ENCODE peak calls at places on chromosomes 16 and 17, in eight cellular contexts. N is cardiac muscle cell, W is IMR-90, M is astrocyte of the spinal cord, P is lower leg skin, K is A549, Z is astrocyte, U is cardiac fibroblast. B is an unnamed sample.

GRCh38 chr17:43900858-43901754 is 6.2 kb downstream of the MPP2 start:
- DNase-seq in N (no peak), W (no peak), M (no peak), P (no peak), K (peak), Z (no peak), U (no peak), B (no peak)

GRCh38 chr16:69444873-69445517 is 20.6 kb downstream of the CYB5B start:
- DNase-seq in N (peak), W (peak), M (peak), P (no peak), K (no peak), Z (no peak), U (peak), B (peak)

GRCh38 chr16:57446530-57447141 is 549 bp downstream of the CIAPIN1 start:
- DNase-seq in N (peak), W (peak), M (peak), P (peak), K (peak), Z (peak), U (peak), B (peak)

GRCh38 chr17:60398227-60398959 is 6.5 kb upstream of the USP32 start:
- DNase-seq in N (no peak), W (no peak), M (no peak), P (no peak), K (no peak), Z (no peak), U (no peak), B (no peak)

GRCh38 chr17:39171933-39172332 is 6.0 kb upstream of the ARL5C start:
- DNase-seq in N (no peak), W (no peak), M (no peak), P (no peak), K (no peak), Z (no peak), U (no peak), B (no peak)

GRCh38 chr17:79408251-79408650 is 202.6 kb downstream of the RBFOX3 start:
- DNase-seq in N (no peak), W (no peak), M (no peak), P (no peak), K (no peak), Z (no peak), U (no peak), B (no peak)

GRCh38 chr17:79987187-79987889 is 48.3 kb downstream of the TBC1D16 start:
- DNase-seq in N (no peak), W (no peak), M (peak), P (no peak), K (no peak), Z (no peak), U (no peak), B (no peak)

GRCh38 chr16:21301895-21302291 is 23.8 kb upstream of the CRYM start:
- DNase-seq in N (peak), W (peak), M (peak), P (no peak), K (no peak), Z (no peak), U (no peak), B (no peak)

GRCh38 chr17:30812218-30813177 is 12.0 kb downstream of the CRLF3 start:
- DNase-seq in N (peak), W (peak), M (peak), P (no peak), K (no peak), Z (peak), U (peak), B (peak)

GRCh38 chr17:63675607-63676539 is 24.1 kb downstream of the LIMD2 start:
- DNase-seq in N (peak), W (peak), M (peak), P (no peak), K (no peak), Z (peak), U (peak), B (peak)

GRCh38 chr17:17019891-17020456 is 22.3 kb upstream of the MPRIP start:
- DNase-seq in N (no peak), W (no peak), M (no peak), P (no peak), K (no peak), Z (no peak), U (no peak), B (no peak)

GRCh38 chr16:74275031-74275636 is 21.5 kb upstream of the PSMD7 start:
- DNase-seq in N (peak), W (peak), M (peak), P (no peak), K (peak), Z (no peak), U (peak), B (peak)

GRCh38 chr17:74455025-74455585 is 11.3 kb upstream of the CD300A start:
- DNase-seq in N (no peak), W (no peak), M (no peak), P (no peak), K (no peak), Z (no peak), U (no peak), B (no peak)

GRCh38 chr17:1590031-1590746 is 27.6 kb upstream of the PITPNA start:
- DNase-seq in N (peak), W (peak), M (peak), P (no peak), K (peak), Z (peak), U (peak), B (peak)

GRCh38 chr16:1793578-1794220 is at the start of gene IGFALS:
- DNase-seq in N (no peak), W (no peak), M (no peak), P (no peak), K (no peak), Z (no peak), U (no peak), B (no peak)

GRCh38 chr17:51585514-51586104 is 325.3 kb downstream of the UTP18 start:
- DNase-seq in N (no peak), W (no peak), M (no peak), P (no peak), K (peak), Z (no peak), U (no peak), B (no peak)

GRCh38 chr16:68232335-68232734 is 3.6 kb downstream of the ESRP2 start:
- DNase-seq in N (no peak), W (no peak), M (no peak), P (peak), K (no peak), Z (no peak), U (no peak), B (no peak)

GRCh38 chr16:24013733-24014645 is 178.2 kb downstream of the PRKCB start:
- DNase-seq in N (no peak), W (no peak), M (no peak), P (no peak), K (no peak), Z (no peak), U (no peak), B (no peak)

GRCh38 chr16:66408181-66409048 is 18.7 kb upstream of the BEAN1 start:
- DNase-seq in N (peak), W (peak), M (peak), P (peak), K (peak), Z (peak), U (peak), B (peak)

DNA sequence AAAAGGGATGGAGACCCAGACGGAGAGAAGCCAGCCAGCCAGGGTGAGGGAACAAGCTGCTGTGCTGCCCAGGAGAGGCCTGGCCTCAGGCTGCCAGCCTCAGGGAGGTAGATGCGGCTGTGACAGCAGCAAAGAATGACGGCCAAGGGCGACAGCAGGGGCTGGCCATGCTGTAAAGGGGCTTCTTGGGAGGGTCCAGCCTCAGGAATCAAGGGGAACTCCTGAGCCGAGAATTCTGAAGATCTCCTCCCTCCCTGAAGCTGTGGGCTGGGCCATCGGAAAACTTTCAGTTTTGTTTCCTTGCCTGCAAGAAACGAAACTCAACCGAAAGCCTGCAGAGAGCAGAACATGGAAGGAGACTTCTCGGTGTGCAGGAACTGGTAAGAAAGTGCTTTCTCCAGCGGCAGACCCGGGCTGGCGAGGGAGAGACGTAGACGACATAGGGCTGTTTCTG is at the start of gene XAF1:
- DNase-seq in N (peak), W (peak), M (peak), P (no peak), K (no peak), Z (no peak), U (peak), B (peak)
- H3K4me3 ChIP-seq in N (no peak), W (peak), M (peak), P (peak), K (no peak), Z (no peak), U (peak), B (peak)

GRCh38 chr16:89507834-89508590 is at the start of gene SPG7:
- DNase-seq in N (peak), W (peak), M (peak), P (peak), K (peak), Z (peak), U (peak), B (peak)
- TF ChIP-seq CTCF in N (no peak), W (peak), M (no peak), P (no peak), K (no peak), Z (no peak), U (no peak), B (no peak)

GRCh38 chr16:85749686-85750020 is 1.2 kb downstream of the C16orf74 start:
- DNase-seq in N (no peak), W (no peak), M (no peak), P (no peak), K (no peak), Z (no peak), U (no peak), B (no peak)
- H3K4me3 ChIP-seq in N (peak), W (peak), M (no peak), P (no peak), K (peak), Z (peak), U (peak), B (peak)

DNA sequence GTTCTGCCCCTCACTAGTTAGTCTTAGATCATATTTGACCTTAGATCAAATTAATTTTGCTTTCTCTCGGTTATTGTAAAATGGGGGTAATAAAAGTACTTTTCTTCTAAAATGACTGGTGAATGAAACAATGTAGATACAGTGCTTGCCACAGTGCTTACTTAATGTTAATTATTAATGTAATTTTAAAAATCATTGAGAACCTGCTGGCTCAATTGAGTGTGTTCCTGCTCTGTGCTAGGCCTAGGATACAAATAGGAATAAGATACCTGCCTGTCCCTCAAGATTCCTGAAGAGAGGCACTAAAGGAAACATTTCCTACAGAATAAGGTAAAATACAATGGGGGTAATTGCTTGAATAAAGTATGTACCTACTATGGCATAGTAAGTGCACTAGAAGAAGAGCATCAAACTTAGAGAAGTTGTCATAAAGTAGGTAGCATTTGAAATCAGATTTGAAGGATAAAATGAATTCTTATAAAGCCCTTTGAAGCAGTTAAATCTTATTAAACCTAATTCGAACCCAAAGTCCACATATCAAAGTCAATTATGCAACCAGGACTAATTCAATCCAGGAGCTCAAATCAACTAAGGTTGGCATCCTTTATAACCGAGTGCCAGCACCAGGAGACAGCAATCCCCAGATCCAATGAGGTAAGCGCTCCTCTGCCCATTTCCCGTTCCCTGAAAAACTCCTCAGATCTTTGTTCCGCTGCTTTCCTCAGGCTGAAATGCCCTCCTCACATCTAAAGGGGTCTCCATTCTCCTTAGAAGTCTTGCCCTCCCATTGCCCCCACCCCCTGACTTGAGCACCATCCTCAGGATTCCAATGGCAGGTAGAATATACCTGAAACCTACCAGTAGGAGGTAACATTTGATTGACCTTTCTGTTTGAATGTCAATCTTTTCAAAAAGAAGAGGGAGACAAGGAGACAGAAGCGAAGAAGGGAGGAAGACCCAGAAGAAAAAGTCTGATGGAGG is 2.4 kb upstream of the MED13 start:
- DNase-seq in N (no peak), W (no peak), M (no peak), P (no peak), K (no peak), Z (no peak), U (no peak), B (no peak)
- TF ChIP-seq CTCF in N (no peak), W (no peak), M (no peak), P (no peak), K (no peak), Z (no peak), U (no peak), B (no peak)

DNA sequence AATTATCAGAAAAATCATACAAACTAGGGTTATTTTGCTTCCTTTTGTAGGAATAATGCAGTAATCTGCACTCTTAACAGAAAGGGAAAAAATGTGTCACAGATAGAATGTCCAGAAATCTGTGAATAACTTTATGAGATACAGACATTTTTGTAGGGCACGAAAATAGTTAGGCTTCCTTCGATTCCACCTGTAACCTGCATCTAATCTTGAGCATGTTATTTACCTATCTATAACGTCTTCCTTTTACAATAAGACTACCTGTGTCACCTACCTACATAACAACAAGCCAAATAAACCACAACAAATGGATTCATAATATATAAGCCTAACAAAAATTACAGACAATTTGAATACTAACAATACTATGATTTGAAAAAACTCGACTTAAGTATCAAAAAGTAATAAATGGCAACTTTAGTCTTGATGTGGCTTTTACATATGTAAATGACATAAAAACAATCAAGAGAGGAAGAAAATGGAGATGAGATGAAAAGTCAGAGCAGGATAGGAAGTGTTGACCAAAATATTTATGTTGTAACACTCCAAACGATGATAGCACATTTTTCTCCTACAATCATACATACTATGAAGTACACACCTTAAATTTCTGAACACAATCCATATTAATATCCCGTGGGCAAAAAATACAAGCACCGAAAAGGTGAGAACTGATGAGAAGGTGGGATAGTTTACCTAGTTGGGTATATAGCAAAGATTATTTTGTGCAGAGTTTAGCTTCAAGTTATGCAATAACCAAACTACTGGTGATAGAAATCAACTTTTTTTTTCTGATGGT is 2.5 kb downstream of the STAT5B start:
- DNase-seq in N (no peak), W (no peak), M (no peak), P (no peak), K (no peak), Z (no peak), U (no peak), B (no peak)
- H3K4me3 ChIP-seq in N (no peak), W (no peak), M (no peak), P (no peak), K (no peak), Z (no peak), U (no peak), B (no peak)

GRCh38 chr16:83389751-83390150 is 418.0 kb upstream of the HSBP1 start:
- DNase-seq in N (no peak), W (peak), M (no peak), P (no peak), K (no peak), Z (peak), U (no peak), B (no peak)
- TF ChIP-seq CTCF in N (no peak), W (no peak), M (no peak), P (no peak), K (no peak), Z (no peak), U (no peak), B (no peak)

GRCh38 chr16:89944773-89945172 is 3.8 kb upstream of the DEF8 start:
- DNase-seq in N (no peak), W (no peak), M (no peak), P (no peak), K (no peak), Z (no peak), U (no peak), B (no peak)
- H3K4me3 ChIP-seq in N (no peak), W (no peak), M (no peak), P (no peak), K (no peak), Z (no peak), U (no peak), B (no peak)

B was measured in AG10803.